ENCODE peak calls at places on chromosomes 5 and 9, in ten cellular contexts. H, Y, K, Q, M, F, L, T, U and G are unnamed samples.

GRCh38 chr5:142466195-142466951 is 141.6 kb upstream of the SPRY4 start:
- DNase-seq in H (peak), Y (peak), K (peak), Q (no peak), M (peak), F (no peak), L (no peak), T (no peak), U (no peak), G (no peak)

GRCh38 chr9:77649109-77649812 is 1.1 kb upstream of the GNA14 start:
- DNase-seq in H (peak), Y (peak), K (no peak), Q (peak), M (peak), F (no peak), L (no peak), T (peak), U (peak), G (no peak)

GRCh38 chr5:127648997-127649550 is at the start of gene CTXN3:
- DNase-seq in H (no peak), Y (no peak), K (no peak), Q (no peak), M (no peak), F (no peak), L (no peak), T (no peak), U (peak), G (no peak)

GRCh38 chr5:17228833-17229291 is 11.4 kb downstream of the BASP1 start:
- DNase-seq in H (peak), Y (peak), K (no peak), Q (no peak), M (peak), F (no peak), L (no peak), T (no peak), U (peak), G (no peak)

GRCh38 chr5:5158472-5158895 is 18.4 kb downstream of the ADAMTS16 start:
- DNase-seq in H (no peak), Y (peak), K (no peak), Q (no peak), M (peak), F (no peak), L (no peak), T (no peak), U (no peak), G (no peak)

GRCh38 chr5:17879276-17879675 is 245.0 kb downstream of the TAF11L14 start:
- DNase-seq in H (no peak), Y (no peak), K (no peak), Q (no peak), M (no peak), F (no peak), L (no peak), T (no peak), U (no peak), G (no peak)

GRCh38 chr5:177369913-177370487 is 12.3 kb downstream of the RGS14 start:
- DNase-seq in H (no peak), Y (no peak), K (no peak), Q (no peak), M (no peak), F (no peak), L (no peak), T (no peak), U (no peak), G (no peak)

GRCh38 chr9:129278391-129279237 is 100.6 kb upstream of the IER5L start:
- DNase-seq in H (no peak), Y (no peak), K (peak), Q (peak), M (peak), F (peak), L (no peak), T (no peak), U (peak), G (no peak)

GRCh38 chr5:180683523-180683922 is 34.1 kb upstream of the FLT4 start:
- DNase-seq in H (no peak), Y (no peak), K (no peak), Q (no peak), M (no peak), F (no peak), L (no peak), T (no peak), U (no peak), G (no peak)

GRCh38 chr5:126460459-126460858 is 37.2 kb downstream of the GRAMD2B start:
- DNase-seq in H (no peak), Y (no peak), K (no peak), Q (no peak), M (no peak), F (no peak), L (no peak), T (no peak), U (no peak), G (no peak)

GRCh38 chr5:119393201-119393691 is 37.4 kb downstream of the TNFAIP8 start:
- DNase-seq in H (no peak), Y (peak), K (no peak), Q (no peak), M (peak), F (no peak), L (no peak), T (no peak), U (no peak), G (no peak)

GRCh38 chr5:82512025-82512424 is 233.9 kb upstream of the RPS23 start:
- DNase-seq in H (no peak), Y (no peak), K (no peak), Q (no peak), M (no peak), F (no peak), L (no peak), T (no peak), U (no peak), G (no peak)

GRCh38 chr5:103562453-103563157 is at the start of gene NUDT12:
- DNase-seq in H (peak), Y (peak), K (peak), Q (peak), M (peak), F (peak), L (peak), T (peak), U (peak), G (peak)

GRCh38 chr9:108869092-108869725 is 7.1 kb downstream of the ACTL7A start:
- DNase-seq in H (no peak), Y (peak), K (no peak), Q (peak), M (peak), F (peak), L (no peak), T (no peak), U (peak), G (no peak)

GRCh38 chr5:150644058-150644457 is 3.6 kb downstream of the SYNPO start:
- DNase-seq in H (no peak), Y (no peak), K (no peak), Q (no peak), M (no peak), F (no peak), L (no peak), T (no peak), U (no peak), G (no peak)

GRCh38 chr9:130262061-130262745 is 3.4 kb upstream of the HMCN2 start:
- DNase-seq in H (no peak), Y (no peak), K (no peak), Q (no peak), M (no peak), F (no peak), L (no peak), T (no peak), U (no peak), G (no peak)

GRCh38 chr9:129665008-129665771 is at the start of gene PRRX2:
- DNase-seq in H (no peak), Y (no peak), K (no peak), Q (no peak), M (no peak), F (no peak), L (no peak), T (peak), U (no peak), G (no peak)

GRCh38 chr9:19471737-19472648 is 63.2 kb downstream of the ACER2 start:
- DNase-seq in H (peak), Y (peak), K (peak), Q (peak), M (peak), F (peak), L (peak), T (peak), U (peak), G (peak)

GRCh38 chr5:16774806-16775205 is 158.0 kb upstream of the RETREG1 start:
- DNase-seq in H (peak), Y (peak), K (no peak), Q (no peak), M (peak), F (no peak), L (no peak), T (no peak), U (no peak), G (no peak)

GRCh38 chr9:134551657-134552348 is 89.8 kb upstream of the COL5A1 start:
- DNase-seq in H (peak), Y (peak), K (no peak), Q (no peak), M (peak), F (no peak), L (no peak), T (no peak), U (peak), G (no peak)

GRCh38 chr5:31918739-31919138 is 255.4 kb downstream of the GOLPH3 start:
- DNase-seq in H (no peak), Y (no peak), K (no peak), Q (no peak), M (no peak), F (no peak), L (no peak), T (peak), U (no peak), G (no peak)

GRCh38 chr9:115891929-115892328 is 261.7 kb upstream of the PAPPA start:
- DNase-seq in H (no peak), Y (peak), K (no peak), Q (no peak), M (peak), F (no peak), L (no peak), T (no peak), U (no peak), G (no peak)

GRCh38 chr5:136216230-136216629 is 23.3 kb upstream of the SMIM32 start:
- DNase-seq in H (no peak), Y (no peak), K (no peak), Q (no peak), M (no peak), F (no peak), L (no peak), T (no peak), U (no peak), G (no peak)

GRCh38 chr5:132662925-132663770 is 5.2 kb downstream of the IL13 start:
- DNase-seq in H (no peak), Y (no peak), K (peak), Q (no peak), M (no peak), F (no peak), L (no peak), T (no peak), U (no peak), G (no peak)

GRCh38 chr9:121141706-121142105 is 60.0 kb downstream of the RAB14 start:
- DNase-seq in H (no peak), Y (no peak), K (no peak), Q (no peak), M (no peak), F (no peak), L (no peak), T (no peak), U (no peak), G (no peak)

GRCh38 chr9:109329274-109330258 is 8.7 kb upstream of the EPB41L4B start:
- DNase-seq in H (no peak), Y (peak), K (no peak), Q (no peak), M (peak), F (no peak), L (peak), T (peak), U (peak), G (no peak)

GRCh38 chr5:59542841-59543825 is 350.4 kb downstream of the PDE4D start:
- DNase-seq in H (peak), Y (peak), K (no peak), Q (no peak), M (peak), F (no peak), L (no peak), T (peak), U (no peak), G (no peak)

GRCh38 chr9:98783518-98784226 is 12.7 kb downstream of the ANKS6 start:
- DNase-seq in H (no peak), Y (no peak), K (no peak), Q (no peak), M (no peak), F (no peak), L (no peak), T (no peak), U (no peak), G (no peak)

GRCh38 chr9:90898229-90898628 is 96.6 kb downstream of the SYK start:
- DNase-seq in H (no peak), Y (peak), K (no peak), Q (no peak), M (peak), F (no peak), L (no peak), T (no peak), U (no peak), G (no peak)

GRCh38 chr9:90901933-90902332 is 100.3 kb downstream of the SYK start:
- DNase-seq in H (no peak), Y (no peak), K (no peak), Q (no peak), M (no peak), F (no peak), L (no peak), T (no peak), U (no peak), G (no peak)

GRCh38 chr9:90899287-90899686 is 97.7 kb downstream of the SYK start:
- DNase-seq in H (no peak), Y (no peak), K (no peak), Q (no peak), M (no peak), F (no peak), L (no peak), T (no peak), U (no peak), G (no peak)

GRCh38 chr9:90903731-90904422 is 102.3 kb downstream of the SYK start:
- DNase-seq in H (no peak), Y (no peak), K (no peak), Q (no peak), M (no peak), F (no peak), L (no peak), T (no peak), U (no peak), G (no peak)

GRCh38 chr9:90900130-90900529 is 98.5 kb downstream of the SYK start:
- DNase-seq in H (no peak), Y (no peak), K (no peak), Q (no peak), M (no peak), F (no peak), L (no peak), T (no peak), U (no peak), G (no peak)
- TF ChIP-seq CTCF in H (no peak), Y (peak), K (no peak), Q (peak), M (no peak), F (no peak), L (no peak), T (peak), U (no peak), G (peak)

DNA sequence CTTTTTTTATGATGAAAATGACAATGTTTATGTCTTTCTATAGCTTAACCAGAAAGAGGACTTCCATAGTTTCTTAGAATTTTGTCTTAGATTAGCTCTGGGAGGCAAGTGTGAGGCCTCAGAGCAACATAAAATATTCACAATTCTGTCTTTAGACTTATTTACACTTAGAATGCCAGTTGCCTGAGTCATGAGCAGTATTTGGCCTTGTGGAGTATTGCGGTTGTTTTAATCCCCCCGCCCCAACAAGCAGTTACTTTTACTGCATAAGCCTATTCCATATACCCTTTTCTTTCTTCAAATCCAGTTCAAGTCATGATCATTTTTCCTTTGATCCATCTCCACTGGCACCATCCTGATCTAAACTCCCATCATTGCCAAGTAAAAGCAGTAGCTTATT is 198.0 kb upstream of the EGFLAM start:
- DNase-seq in H (no peak), Y (peak), K (no peak), Q (no peak), M (no peak), F (no peak), L (no peak), T (no peak), U (peak), G (no peak)
- TF ChIP-seq CTCF in H (no peak), Y (no peak), K (no peak), Q (no peak), M (no peak), F (no peak), L (no peak), T (no peak), U (no peak), G (no peak)

DNA sequence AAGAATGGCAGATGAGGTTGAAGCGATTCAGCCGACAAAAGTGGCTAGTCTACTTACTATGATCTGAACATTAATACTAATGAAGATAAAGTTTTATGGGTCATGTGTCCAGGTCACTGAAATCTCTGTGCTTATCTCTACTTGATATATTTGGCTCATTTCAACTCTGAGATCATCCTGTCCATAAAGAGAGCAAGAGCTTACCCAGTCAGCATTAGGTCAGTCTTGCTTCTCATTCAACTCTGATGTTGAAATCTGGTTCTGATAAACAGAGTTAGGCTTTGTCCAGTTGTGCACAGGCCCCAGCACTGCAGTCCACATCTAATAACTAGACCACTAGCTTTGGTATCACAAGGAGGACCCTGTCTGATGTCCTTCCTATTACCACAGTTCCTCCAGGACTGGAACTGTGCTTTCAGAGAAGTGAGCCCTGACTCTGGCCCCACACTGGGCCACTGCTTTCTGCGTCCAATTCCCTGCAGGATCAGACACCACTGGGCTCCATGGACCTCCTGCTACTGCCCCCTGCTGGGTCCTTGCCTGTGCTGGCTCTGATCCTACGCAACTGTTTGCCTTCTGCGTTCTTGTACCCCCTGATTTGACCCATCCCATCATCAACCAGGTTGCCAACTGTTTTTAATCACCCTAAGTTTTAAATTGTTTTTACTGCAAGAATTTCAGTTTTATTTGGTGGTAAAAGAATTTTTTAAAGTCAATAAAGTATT is 23.7 kb upstream of the FAM120A start:
- DNase-seq in H (no peak), Y (no peak), K (peak), Q (no peak), M (no peak), F (no peak), L (no peak), T (no peak), U (no peak), G (no peak)
- TF ChIP-seq CTCF in H (peak), Y (no peak), K (peak), Q (peak), M (peak), F (no peak), L (no peak), T (peak), U (no peak), G (peak)

DNA sequence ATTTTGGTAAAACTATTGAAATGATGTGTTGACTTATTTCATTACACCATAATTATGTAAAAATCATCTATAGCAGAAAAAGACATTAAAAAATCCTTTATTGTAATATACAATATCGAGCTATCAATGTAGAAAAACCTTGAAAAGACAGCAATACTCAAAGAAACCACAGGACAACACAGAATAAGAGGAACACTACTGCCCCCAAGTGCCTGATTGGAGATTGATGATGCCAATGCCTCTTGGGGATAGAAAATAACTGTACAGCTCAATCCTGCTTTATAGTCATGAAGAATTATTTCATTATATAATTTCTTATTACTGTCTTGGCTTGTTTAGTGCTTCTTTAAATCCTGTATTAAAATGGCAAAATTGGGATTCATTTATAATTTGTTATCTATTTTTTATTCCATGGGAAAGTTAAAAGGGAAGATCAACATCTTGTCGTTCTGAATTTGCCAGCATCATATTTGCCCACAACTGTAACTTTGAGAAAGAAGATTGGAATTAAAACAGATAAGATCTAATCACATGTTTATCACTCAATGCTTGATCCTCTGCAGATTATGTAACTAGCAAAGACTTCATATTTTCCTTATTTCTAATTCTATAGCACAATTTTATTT is 337.5 kb downstream of the CDH9 start:
- DNase-seq in H (no peak), Y (no peak), K (peak), Q (no peak), M (peak), F (peak), L (no peak), T (peak), U (peak), G (peak)
- TF ChIP-seq CTCF in H (no peak), Y (no peak), K (peak), Q (no peak), M (peak), F (peak), L (no peak), T (peak), U (peak), G (peak)

DNA sequence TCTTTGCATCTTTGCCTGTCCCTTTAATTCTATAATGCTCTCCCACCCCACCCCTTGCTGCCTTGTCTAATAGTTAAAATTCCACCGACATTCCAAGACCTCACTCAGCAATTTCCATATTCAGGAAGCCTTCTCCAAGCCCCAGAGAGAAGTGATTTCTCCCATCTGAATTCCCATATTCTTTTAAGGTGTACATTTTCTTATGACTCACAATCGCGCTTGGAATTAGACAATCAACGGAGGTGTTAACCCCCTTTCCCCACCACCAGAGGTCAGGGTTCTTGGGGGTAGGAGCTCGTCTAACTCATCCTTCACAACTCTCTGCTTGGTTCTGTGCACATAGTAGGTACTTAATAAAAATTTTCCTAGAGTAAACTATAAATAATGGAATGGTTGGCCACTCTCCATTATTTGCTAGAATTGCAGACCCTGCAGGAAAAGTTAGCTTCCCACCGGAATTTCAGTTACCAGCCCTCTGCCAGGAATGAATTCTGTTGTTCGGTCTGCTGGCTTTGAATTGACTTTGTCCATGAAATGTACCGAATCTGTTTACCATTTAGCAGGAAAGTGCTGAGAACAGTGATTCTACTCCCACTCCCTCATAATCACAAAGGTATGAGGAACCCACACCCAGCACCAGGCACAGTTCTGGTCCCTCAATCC is 5.0 kb downstream of the KCNIP1 start:
- DNase-seq in H (peak), Y (no peak), K (peak), Q (no peak), M (no peak), F (no peak), L (no peak), T (no peak), U (no peak), G (no peak)
- TF ChIP-seq CTCF in H (no peak), Y (no peak), K (peak), Q (peak), M (no peak), F (no peak), L (no peak), T (peak), U (no peak), G (peak)